ENCODE peak calls at places on chromosome 14, in five cellular contexts. S, C, B, X and D are unnamed samples.

GRCh38 chr14:85437143-85437542 is 92.8 kb upstream of the FLRT2 start:
- DNase-seq in S (peak), C (no peak), B (no peak), X (peak), D (no peak)

GRCh38 chr14:81132492-81132891 is 88.3 kb downstream of the GTF2A1 start:
- DNase-seq in S (no peak), C (no peak), B (no peak), X (no peak), D (no peak)

GRCh38 chr14:105090493-105091334 is 25.5 kb upstream of the GPR132 start:
- DNase-seq in S (peak), C (peak), B (peak), X (peak), D (peak)

GRCh38 chr14:75518625-75519024 is 3.6 kb upstream of the BATF start:
- DNase-seq in S (no peak), C (peak), B (no peak), X (peak), D (no peak)

GRCh38 chr14:26394114-26394855 is 203.5 kb downstream of the NOVA1 start:
- DNase-seq in S (peak), C (no peak), B (peak), X (peak), D (no peak)

GRCh38 chr14:24908592-24909236 is 141.2 kb downstream of the STXBP6 start:
- DNase-seq in S (no peak), C (no peak), B (no peak), X (no peak), D (no peak)

GRCh38 chr14:104678346-104678745 is 11.1 kb upstream of the INF2 start:
- DNase-seq in S (peak), C (no peak), B (no peak), X (no peak), D (no peak)

GRCh38 chr14:66802962-66803361 is 295.0 kb downstream of the GPHN start:
- DNase-seq in S (no peak), C (no peak), B (no peak), X (no peak), D (no peak)

GRCh38 chr14:72387727-72388126 is 455.5 kb downstream of the RGS6 start:
- DNase-seq in S (no peak), C (no peak), B (no peak), X (no peak), D (no peak)

GRCh38 chr14:80164991-80165390 is 46.3 kb downstream of the DIO2 start:
- DNase-seq in S (peak), C (no peak), B (no peak), X (no peak), D (no peak)

GRCh38 chr14:93906341-93907329 is 20.5 kb upstream of the FAM181A start:
- DNase-seq in S (peak), C (peak), B (peak), X (no peak), D (no peak)

GRCh38 chr14:104794099-104794498 is 1.4 kb downstream of the AKT1 start:
- DNase-seq in S (peak), C (no peak), B (peak), X (peak), D (no peak)

GRCh38 chr14:81594012-81594411 is 60.4 kb upstream of the SEL1L start:
- DNase-seq in S (no peak), C (no peak), B (no peak), X (no peak), D (peak)

GRCh38 chr14:56092761-56093160 is 25.4 kb upstream of the PELI2 start:
- DNase-seq in S (no peak), C (no peak), B (no peak), X (no peak), D (no peak)

GRCh38 chr14:36513012-36513420 is 7.0 kb downstream of the NKX2-1 start:
- DNase-seq in S (no peak), C (no peak), B (no peak), X (no peak), D (no peak)

GRCh38 chr14:36724162-36724561 is 62.5 kb downstream of the PAX9 start:
- DNase-seq in S (no peak), C (no peak), B (no peak), X (no peak), D (no peak)

GRCh38 chr14:46661728-46662127 is 10.1 kb upstream of the RPL10L start:
- DNase-seq in S (no peak), C (peak), B (no peak), X (no peak), D (no peak)

GRCh38 chr14:102140027-102140749 is 491 bp downstream of the WDR20 start:
- DNase-seq in S (no peak), C (no peak), B (peak), X (peak), D (peak)

GRCh38 chr14:92962031-92962830 is 39.3 kb downstream of the CHGA start:
- DNase-seq in S (no peak), C (no peak), B (no peak), X (no peak), D (no peak)

GRCh38 chr14:81555051-81555450 is 21.4 kb upstream of the SEL1L start:
- DNase-seq in S (no peak), C (no peak), B (no peak), X (no peak), D (no peak)

GRCh38 chr14:68846466-68846865 is 53.6 kb upstream of the ZFP36L1 start:
- DNase-seq in S (no peak), C (no peak), B (no peak), X (no peak), D (no peak)

GRCh38 chr14:37600880-37601741 is 5.7 kb downstream of the TTC6 start:
- DNase-seq in S (no peak), C (no peak), B (peak), X (no peak), D (no peak)

GRCh38 chr14:36271939-36272907 is 48.2 kb downstream of the MBIP start:
- DNase-seq in S (peak), C (no peak), B (no peak), X (peak), D (no peak)

GRCh38 chr14:92540472-92541048 is 27.0 kb downstream of the RIN3 start:
- DNase-seq in S (peak), C (peak), B (peak), X (peak), D (peak)

GRCh38 chr14:55712505-55712904 is 132.5 kb downstream of the KTN1 start:
- DNase-seq in S (no peak), C (no peak), B (no peak), X (no peak), D (no peak)

GRCh38 chr14:67508973-67509372 is 20.5 kb upstream of the TMEM229B start:
- DNase-seq in S (no peak), C (no peak), B (no peak), X (no peak), D (no peak)

GRCh38 chr14:67571275-67571990 is 28.6 kb downstream of the PIGH start:
- DNase-seq in S (peak), C (peak), B (peak), X (peak), D (peak)

GRCh38 chr14:38113546-38113945 is 94.2 kb upstream of the SSTR1 start:
- DNase-seq in S (no peak), C (no peak), B (no peak), X (no peak), D (no peak)

GRCh38 chr14:28542040-28542439 is 224.5 kb upstream of the FOXG1 start:
- DNase-seq in S (no peak), C (no peak), B (no peak), X (no peak), D (no peak)

GRCh38 chr14:81315344-81315743 is 84.8 kb downstream of the STON2 start:
- DNase-seq in S (no peak), C (no peak), B (no peak), X (no peak), D (no peak)

GRCh38 chr14:92223027-92223426 is 99.9 kb upstream of the SLC24A4 start:
- DNase-seq in S (no peak), C (no peak), B (no peak), X (no peak), D (no peak)

GRCh38 chr14:92507174-92507768 is 6.3 kb upstream of the RIN3 start:
- DNase-seq in S (no peak), C (peak), B (no peak), X (no peak), D (no peak)

GRCh38 chr14:69323266-69323966 is 63.5 kb downstream of the GALNT16 start:
- DNase-seq in S (no peak), C (no peak), B (no peak), X (no peak), D (no peak)

GRCh38 chr14:91061309-91061887 is 957 bp upstream of the RPS6KA5 start:
- DNase-seq in S (no peak), C (no peak), B (no peak), X (no peak), D (no peak)

GRCh38 chr14:28102814-28103213 is 663.8 kb upstream of the FOXG1 start:
- DNase-seq in S (no peak), C (no peak), B (no peak), X (no peak), D (no peak)

GRCh38 chr14:93185333-93185688 is 194 bp downstream of the LYSET start:
- DNase-seq in S (no peak), C (no peak), B (no peak), X (no peak), D (no peak)

GRCh38 chr14:53226553-53226952 is 73.4 kb upstream of the DDHD1 start:
- DNase-seq in S (peak), C (no peak), B (no peak), X (no peak), D (no peak)

GRCh38 chr14:97458302-97459137 is 661.3 kb downstream of the VRK1 start:
- DNase-seq in S (no peak), C (no peak), B (peak), X (no peak), D (no peak)

GRCh38 chr14:52863339-52863700 is 71.9 kb upstream of the GNPNAT1 start:
- DNase-seq in S (peak), C (no peak), B (no peak), X (no peak), D (no peak)

GRCh38 chr14:104116544-104117340 is 21.6 kb upstream of the KIF26A start:
- DNase-seq in S (no peak), C (peak), B (peak), X (no peak), D (no peak)

GRCh38 chr14:99324291-99324690 is 52.3 kb upstream of the BCL11B start:
- DNase-seq in S (no peak), C (no peak), B (no peak), X (no peak), D (no peak)

GRCh38 chr14:99325591-99325990 is 53.6 kb upstream of the BCL11B start:
- DNase-seq in S (no peak), C (no peak), B (no peak), X (no peak), D (no peak)

GRCh38 chr14:99326041-99326710 is 54.2 kb upstream of the BCL11B start:
- DNase-seq in S (no peak), C (no peak), B (no peak), X (no peak), D (no peak)

GRCh38 chr14:99323603-99324185 is 51.7 kb upstream of the BCL11B start:
- DNase-seq in S (no peak), C (no peak), B (no peak), X (no peak), D (no peak)

DNA sequence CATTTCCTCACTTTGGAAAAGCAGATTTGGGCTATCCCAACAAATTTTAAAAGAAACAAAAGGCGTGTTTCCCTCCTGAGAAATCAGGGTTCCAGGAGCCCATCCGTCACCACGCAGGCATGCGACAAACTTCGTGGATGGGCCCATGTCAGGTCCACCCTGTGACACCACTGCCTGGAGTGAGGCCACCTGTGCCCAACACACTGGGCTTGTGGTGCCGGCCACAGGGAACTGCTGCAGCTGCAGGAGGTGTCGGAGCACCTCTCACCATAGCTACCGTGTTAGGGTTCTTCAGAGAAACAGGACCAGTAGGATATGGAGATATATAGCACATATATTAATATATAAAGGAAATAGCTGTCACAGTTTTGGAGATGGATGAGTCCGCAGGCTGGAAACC is 53.0 kb upstream of the BCL11B start:
- DNase-seq in S (no peak), C (no peak), B (no peak), X (no peak), D (no peak)
- TF ChIP-seq POLR2A in S (no peak), C (no peak), B (no peak), X (no peak), D (no peak)

DNA sequence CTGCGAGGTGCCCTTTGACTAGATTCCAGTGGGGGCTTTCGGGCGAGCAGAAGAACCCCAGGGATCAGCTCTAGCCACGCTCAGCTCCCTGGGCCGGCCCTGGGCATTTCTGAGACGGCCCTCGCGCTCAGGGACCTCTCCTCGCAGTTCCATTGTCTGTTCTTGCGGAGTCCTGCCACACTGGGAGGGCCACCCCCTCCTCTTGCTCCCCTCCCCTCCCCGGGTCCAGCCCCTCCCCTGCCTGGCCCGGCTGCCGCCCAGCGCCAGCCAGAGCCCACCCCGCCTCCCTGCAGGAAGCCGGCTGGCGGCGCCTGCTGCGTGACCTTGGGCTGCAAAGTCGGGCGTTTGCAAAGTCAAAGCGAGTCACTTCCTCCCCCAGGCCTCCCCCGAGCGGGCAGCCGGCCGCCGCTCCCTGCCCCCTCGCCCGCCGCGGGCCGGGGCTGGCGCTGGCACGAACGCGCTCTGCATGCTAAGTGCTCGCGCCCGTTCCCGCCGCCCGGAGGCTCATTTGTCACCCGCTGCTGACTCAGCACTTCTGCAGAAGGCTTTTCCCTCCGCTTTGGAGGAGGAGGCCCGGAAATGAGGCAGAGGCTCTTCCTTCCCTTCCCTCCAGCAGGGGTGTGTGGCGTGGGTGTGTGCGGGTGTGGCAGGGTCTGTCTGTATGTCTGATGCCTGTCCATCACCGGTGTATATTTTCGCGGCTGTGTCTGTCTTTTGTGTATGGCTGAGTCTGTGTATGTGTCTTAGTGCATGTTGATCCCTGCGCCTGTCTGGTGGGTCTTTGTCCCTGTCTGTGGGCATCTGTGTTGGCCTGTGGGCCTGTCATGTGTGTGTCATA is 72.0 kb downstream of the IRF2BPL start:
- DNase-seq in S (peak), C (peak), B (peak), X (peak), D (peak)
- TF ChIP-seq POLR2A in S (no peak), C (no peak), B (no peak), X (peak), D (no peak)

DNA sequence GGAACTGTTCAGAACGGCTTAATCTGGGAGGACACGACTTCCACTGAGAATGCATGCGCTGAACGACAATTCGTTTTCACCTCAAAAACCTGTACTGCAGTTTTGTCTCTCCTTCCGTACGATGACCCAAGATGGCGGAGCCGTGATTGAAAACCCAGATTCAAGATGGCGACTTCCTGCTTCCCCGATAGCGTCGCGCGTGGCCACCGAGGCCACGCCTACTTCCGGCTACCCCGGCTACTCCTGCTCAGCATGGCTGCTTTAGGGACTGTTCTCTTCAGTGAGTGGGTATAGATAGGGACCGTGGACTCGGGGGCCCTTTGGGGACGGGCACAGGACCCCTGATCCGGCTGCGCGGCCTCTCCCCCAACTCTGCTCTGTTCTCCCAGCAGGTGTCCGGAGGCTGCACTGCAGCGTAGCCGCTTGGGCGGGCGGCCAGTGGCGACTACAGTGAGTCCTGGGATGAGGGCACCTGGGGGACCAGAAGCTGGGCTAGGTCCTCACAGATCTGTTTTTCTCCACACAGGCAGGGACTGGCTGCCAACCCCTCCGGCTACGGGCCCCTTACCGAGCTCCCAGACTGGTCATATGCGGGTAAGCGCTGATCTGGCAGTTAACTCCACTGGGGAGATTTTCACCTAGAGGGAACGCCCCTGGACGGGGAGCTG is at the start of gene MRPL52:
- DNase-seq in S (peak), C (peak), B (peak), X (peak), D (peak)
- TF ChIP-seq POLR2A in S (peak), C (peak), B (no peak), X (peak), D (no peak)

DNA sequence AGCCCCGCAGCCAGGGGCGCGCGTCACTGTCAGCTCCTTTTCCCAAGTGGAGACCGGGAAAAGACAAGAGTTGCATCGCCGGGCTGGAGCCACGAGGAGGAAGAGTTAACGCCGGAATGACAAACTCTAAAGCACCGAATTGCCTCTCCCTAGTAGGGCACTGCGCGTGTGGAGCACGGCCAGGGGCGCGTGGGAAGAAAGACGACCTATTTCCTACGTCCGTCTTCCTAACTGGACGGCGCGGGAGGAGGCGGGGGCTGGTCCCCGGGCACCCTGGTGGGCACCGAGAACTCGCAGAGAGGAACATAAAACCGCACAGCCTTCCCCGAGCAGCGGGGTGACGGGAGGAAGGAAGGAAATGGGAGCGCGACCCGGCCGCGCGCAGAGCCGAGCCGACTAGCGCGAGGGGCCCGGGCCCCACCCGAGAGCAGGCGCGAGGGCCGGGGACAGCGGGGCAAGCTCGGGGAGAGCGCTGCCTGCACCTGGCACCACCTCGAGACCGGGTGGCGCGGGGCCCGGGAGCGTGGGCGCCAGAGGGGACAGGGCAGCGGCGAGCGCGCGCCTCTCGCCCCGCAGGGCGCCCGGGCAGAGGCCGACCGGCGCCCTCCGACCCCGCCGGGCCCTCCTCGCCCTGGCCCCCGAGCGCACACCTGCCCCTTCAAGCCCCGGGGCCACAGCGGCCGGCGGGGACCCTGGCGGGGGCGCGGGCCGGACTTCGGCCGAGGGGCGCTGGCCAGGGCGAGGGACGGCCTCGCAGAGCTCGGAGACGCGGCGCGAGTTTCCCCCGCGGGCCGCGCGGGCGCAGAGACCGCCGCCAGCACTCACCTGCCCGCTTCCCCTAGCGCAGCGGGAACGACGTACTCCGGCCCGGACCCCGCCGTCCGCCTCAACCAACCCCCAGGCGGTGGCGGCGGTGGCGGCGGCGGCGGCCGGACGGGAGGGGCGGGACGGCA is 480 bp downstream of the SETD3 start:
- DNase-seq in S (peak), C (peak), B (peak), X (peak), D (peak)
- TF ChIP-seq POLR2A in S (peak), C (no peak), B (no peak), X (no peak), D (peak)

GRCh38 chr14:95504135-95505029 is 12.1 kb downstream of the SYNE3 start:
- DNase-seq in S (peak), C (no peak), B (no peak), X (peak), D (no peak)
- TF ChIP-seq POLR2A in S (no peak), C (no peak), B (no peak), X (no peak), D (no peak)

DNA sequence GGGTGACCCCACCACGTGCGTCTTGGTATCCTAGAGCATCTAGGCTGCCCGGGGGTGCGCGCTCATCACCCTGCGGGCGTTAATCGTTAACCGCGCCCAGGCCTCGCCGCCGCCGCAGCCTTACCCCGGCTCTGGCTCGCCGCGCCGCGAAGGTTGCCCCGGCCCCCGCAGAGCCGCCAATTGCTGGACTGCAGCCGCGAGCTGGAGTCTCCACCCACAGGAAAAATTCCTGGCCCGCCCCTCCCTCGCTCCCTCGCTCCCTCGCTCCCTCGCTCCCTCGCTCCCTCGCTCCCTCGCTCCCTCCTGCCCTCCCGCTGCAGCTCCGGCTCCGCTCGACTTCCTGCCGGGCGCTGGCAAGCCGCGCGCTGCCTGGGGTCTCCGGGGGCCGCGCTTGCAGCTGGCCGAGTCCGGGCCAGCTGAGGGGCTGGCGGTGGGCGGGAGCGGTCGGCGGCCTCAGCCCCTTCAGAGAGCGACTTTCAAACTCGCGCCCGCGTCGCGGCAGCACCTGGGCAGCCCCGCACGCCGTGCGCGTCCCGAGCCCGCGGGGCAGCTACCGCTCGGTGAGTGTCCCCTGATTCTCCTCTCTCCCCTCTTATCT is at the start of gene PLEKHG3:
- DNase-seq in S (peak), C (no peak), B (peak), X (peak), D (peak)
- TF ChIP-seq POLR2A in S (no peak), C (no peak), B (no peak), X (no peak), D (no peak)